ENCODE peak calls at places on chromosome 10, in seven cellular contexts. W is sigmoid colon; A is activated naive CD4-positive, alpha-beta T cell; I is astrocyte of the spinal cord; O is nephron progenitor cell; Z is left ventricle myocardium inferior; D is T-helper 17 cell. C is an unnamed sample.

GRCh38 chr10:102393411-102394078 is 2.0 kb upstream of the NFKB2 start:
- DNase-seq in W (no peak), A (no peak), I (no peak), O (no peak), Z (no peak), D (no peak), C (no peak)

GRCh38 chr10:59537451-59537850 is 172.2 kb downstream of the SLC16A9 start:
- DNase-seq in W (no peak), A (no peak), I (no peak), O (no peak), Z (no peak), D (no peak), C (no peak)

GRCh38 chr10:77686096-77686495 is 48.5 kb upstream of the KCNMA1 start:
- DNase-seq in W (no peak), A (no peak), I (no peak), O (no peak), Z (no peak), D (no peak), C (no peak)

GRCh38 chr10:126689461-126689994 is 19.0 kb upstream of the C10orf90 start:
- DNase-seq in W (no peak), A (no peak), I (no peak), O (no peak), Z (no peak), D (no peak), C (no peak)

GRCh38 chr10:59873924-59874323 is 32.4 kb downstream of the CCDC6 start:
- DNase-seq in W (no peak), A (no peak), I (no peak), O (no peak), Z (no peak), D (no peak), C (no peak)

GRCh38 chr10:86440874-86441838 is 74.6 kb upstream of the GRID1 start:
- DNase-seq in W (no peak), A (no peak), I (peak; percentile 91), O (no peak), Z (no peak), D (no peak), C (no peak)

GRCh38 chr10:97867220-97867800 is 17.7 kb downstream of the GOLGA7B start:
- DNase-seq in W (peak; percentile 21), A (no peak), I (no peak), O (no peak), Z (no peak), D (no peak), C (no peak)

GRCh38 chr10:48885376-48885775 is 54.3 kb downstream of the LRRC18 start:
- DNase-seq in W (no peak), A (no peak), I (no peak), O (peak; percentile 34), Z (no peak), D (no peak), C (no peak)

GRCh38 chr10:11164806-11165590 is 147.3 kb downstream of the CELF2 start:
- DNase-seq in W (peak; percentile 89), A (peak; percentile 53), I (peak; percentile 73), O (peak; percentile 45), Z (peak; percentile 70), D (peak; percentile 56), C (no peak)

GRCh38 chr10:28716748-28717147 is 39.4 kb downstream of the BAMBI start:
- DNase-seq in W (no peak), A (no peak), I (no peak), O (no peak), Z (no peak), D (no peak), C (no peak)

GRCh38 chr10:104255244-104255981 is 721 bp downstream of the GSTO1 start:
- DNase-seq in W (no peak), A (no peak), I (peak; percentile 62), O (no peak), Z (no peak), D (no peak), C (no peak)

GRCh38 chr10:63103971-63104409 is 29.1 kb upstream of the NRBF2 start:
- DNase-seq in W (no peak), A (no peak), I (no peak), O (no peak), Z (no peak), D (no peak), C (no peak)

GRCh38 chr10:119541459-119542356 is 811 bp downstream of the RGS10 start:
- DNase-seq in W (peak; percentile 74), A (peak; percentile 42), I (peak; percentile 16), O (no peak), Z (peak; percentile 32), D (no peak), C (no peak)

GRCh38 chr10:95253007-95253406 is 37.8 kb downstream of the PDLIM1 start:
- DNase-seq in W (no peak), A (no peak), I (no peak), O (no peak), Z (no peak), D (no peak), C (no peak)

GRCh38 chr10:132058793-132059759 is 6.7 kb upstream of the JAKMIP3 start:
- DNase-seq in W (peak; percentile 46), A (no peak), I (no peak), O (no peak), Z (no peak), D (no peak), C (no peak)

C was measured in mesothelial cell of epicardium.